ENCODE peak calls at places on chromosomes 1 and 21, in seven cellular contexts. I, E, G, J, X, P and T are unnamed samples.
A peak's percentile ranks its signal among the peaks of the same experiment; 100 is the strongest.

GRCh38 chr1:110524311-110525249 is 5.6 kb upstream of the KCNA10 start:
- DNase-seq in I (peak; percentile 42), E (peak; percentile 49), G (peak; percentile 2), J (peak; percentile 36), X (peak; percentile 89), P (no peak), T (peak; percentile 49)

GRCh38 chr1:246631426-246631825 is 65.2 kb downstream of the CNST start:
- DNase-seq in I (peak; percentile 66), E (peak; percentile 18), G (no peak), J (peak; percentile 67), X (no peak), P (no peak), T (no peak)

GRCh38 chr1:101992816-101993575 is 3.7 kb downstream of the OLFM3 start:
- DNase-seq in I (no peak), E (no peak), G (no peak), J (no peak), X (no peak), P (no peak), T (peak; percentile 6)

GRCh38 chr1:3902546-3902945 is 2.5 kb upstream of the C1orf174 start:
- DNase-seq in I (no peak), E (no peak), G (no peak), J (no peak), X (no peak), P (no peak), T (no peak)

GRCh38 chr1:41280189-41281032 is 38.3 kb upstream of the SCMH1 start:
- DNase-seq in I (no peak), E (no peak), G (no peak), J (no peak), X (no peak), P (no peak), T (no peak)

GRCh38 chr1:208234721-208235120 is 9.5 kb downstream of the PLXNA2 start:
- DNase-seq in I (no peak), E (no peak), G (no peak), J (no peak), X (no peak), P (no peak), T (no peak)

GRCh38 chr1:4626560-4627319 is 27.7 kb upstream of the AJAP1 start:
- DNase-seq in I (no peak), E (no peak), G (no peak), J (no peak), X (no peak), P (no peak), T (no peak)

GRCh38 chr1:182278144-182279054 is 113.2 kb downstream of the GLUL start:
- DNase-seq in I (no peak), E (no peak), G (no peak), J (no peak), X (no peak), P (no peak), T (no peak)

GRCh38 chr1:172238969-172239368 is 181.5 kb upstream of the C1orf105 start:
- DNase-seq in I (no peak), E (no peak), G (no peak), J (no peak), X (no peak), P (no peak), T (no peak)

GRCh38 chr1:21097744-21098143 is 79.0 kb downstream of the EIF4G3 start:
- DNase-seq in I (no peak), E (no peak), G (no peak), J (no peak), X (no peak), P (no peak), T (no peak)

GRCh38 chr1:103525114-103525606 is 339 bp upstream of the RNPC3 start:
- DNase-seq in I (peak; percentile 17), E (peak; percentile 10), G (no peak), J (peak; percentile 59), X (peak; percentile 70), P (no peak), T (peak; percentile 35)

GRCh38 chr1:221032616-221033342 is 153.5 kb downstream of the HLX start:
- DNase-seq in I (no peak), E (peak; percentile 18), G (no peak), J (peak; percentile 27), X (peak; percentile 35), P (no peak), T (no peak)

GRCh38 chr1:52978045-52978444 is 51.0 kb downstream of the SCP2 start:
- DNase-seq in I (no peak), E (no peak), G (no peak), J (peak; percentile 2), X (no peak), P (no peak), T (no peak)

GRCh38 chr21:29423521-29423920 is 124.8 kb downstream of the BACH1 start:
- DNase-seq in I (no peak), E (no peak), G (no peak), J (no peak), X (no peak), P (no peak), T (no peak)

GRCh38 chr1:3886691-3887090 is 13.4 kb downstream of the C1orf174 start:
- DNase-seq in I (no peak), E (no peak), G (no peak), J (no peak), X (no peak), P (no peak), T (peak; percentile 3)

GRCh38 chr1:186841599-186841998 is 12.8 kb downstream of the PLA2G4A start:
- DNase-seq in I (no peak), E (no peak), G (no peak), J (no peak), X (no peak), P (no peak), T (no peak)

GRCh38 chr1:183449223-183449770 is 23.0 kb upstream of the SMG7 start:
- DNase-seq in I (no peak), E (no peak), G (no peak), J (no peak), X (no peak), P (no peak), T (no peak)

GRCh38 chr1:31027693-31028526 is 37.6 kb downstream of the PUM1 start:
- DNase-seq in I (no peak), E (no peak), G (no peak), J (no peak), X (no peak), P (no peak), T (no peak)

GRCh38 chr1:227323164-227323955 is 5.1 kb upstream of the CDC42BPA start:
- DNase-seq in I (no peak), E (no peak), G (no peak), J (no peak), X (no peak), P (no peak), T (no peak)